ENCODE peak calls at places on chromosome 12, in five cellular contexts. One of them, this sample, is unnamed.
A peak's percentile ranks its signal among the peaks of the same experiment; 100 is the strongest.

GRCh38 chr12:58161773-58162172 is 220.4 kb downstream of the ATP23 start:
- DNase-seq in MCF 10A: no peak
- DNase-seq in stimulated activated effector memory CD8-positive, alpha-beta T cell treated with anti-CD3 and anti-CD28 coated beads, Interleukin-12 subunit alpha, Interleukin-12 subunit beta, amount 100 ng/mL, for 72 hours: no peak
- DNase-seq in anterior cingulate cortex: no peak
- DNase-seq in activated CD4-positive, alpha-beta T cell treated with anti-CD3 and anti-CD28 coated beads, Interleukin-2, amount 50 U/mL, for 24 hours: no peak
- DNase-seq in this sample: peak; percentile 37

GRCh38 chr12:27841392-27841882 is 61.4 kb upstream of the MANSC4 start:
- DNase-seq in MCF 10A: peak; percentile 23
- DNase-seq in stimulated activated effector memory CD8-positive, alpha-beta T cell treated with anti-CD3 and anti-CD28 coated beads, Interleukin-12 subunit alpha, Interleukin-12 subunit beta, amount 100 ng/mL, for 72 hours: no peak
- DNase-seq in anterior cingulate cortex: no peak
- DNase-seq in activated CD4-positive, alpha-beta T cell treated with anti-CD3 and anti-CD28 coated beads, Interleukin-2, amount 50 U/mL, for 24 hours: no peak
- DNase-seq in this sample: no peak

GRCh38 chr12:389138-390096 is at the start of gene KDM5A:
- DNase-seq in MCF 10A: peak; percentile 94
- DNase-seq in stimulated activated effector memory CD8-positive, alpha-beta T cell treated with anti-CD3 and anti-CD28 coated beads, Interleukin-12 subunit alpha, Interleukin-12 subunit beta, amount 100 ng/mL, for 72 hours: peak; percentile 94
- DNase-seq in anterior cingulate cortex: no peak
- DNase-seq in activated CD4-positive, alpha-beta T cell treated with anti-CD3 and anti-CD28 coated beads, Interleukin-2, amount 50 U/mL, for 24 hours: peak; percentile 86
- DNase-seq in this sample: peak; percentile 93

GRCh38 chr12:22856120-22856699 is 231.2 kb downstream of the ETNK1 start:
- DNase-seq in MCF 10A: peak; percentile 48
- DNase-seq in stimulated activated effector memory CD8-positive, alpha-beta T cell treated with anti-CD3 and anti-CD28 coated beads, Interleukin-12 subunit alpha, Interleukin-12 subunit beta, amount 100 ng/mL, for 72 hours: no peak
- DNase-seq in anterior cingulate cortex: no peak
- DNase-seq in activated CD4-positive, alpha-beta T cell treated with anti-CD3 and anti-CD28 coated beads, Interleukin-2, amount 50 U/mL, for 24 hours: no peak
- DNase-seq in this sample: peak; percentile 42

GRCh38 chr12:8554451-8555195 is 13.9 kb upstream of the CLEC4E start:
- DNase-seq in MCF 10A: peak; percentile 35
- DNase-seq in stimulated activated effector memory CD8-positive, alpha-beta T cell treated with anti-CD3 and anti-CD28 coated beads, Interleukin-12 subunit alpha, Interleukin-12 subunit beta, amount 100 ng/mL, for 72 hours: no peak
- DNase-seq in anterior cingulate cortex: no peak
- DNase-seq in activated CD4-positive, alpha-beta T cell treated with anti-CD3 and anti-CD28 coated beads, Interleukin-2, amount 50 U/mL, for 24 hours: no peak
- DNase-seq in this sample: peak; percentile 79

GRCh38 chr12:118830251-118830650 is 151.1 kb upstream of the SRRM4 start:
- DNase-seq in MCF 10A: no peak
- DNase-seq in stimulated activated effector memory CD8-positive, alpha-beta T cell treated with anti-CD3 and anti-CD28 coated beads, Interleukin-12 subunit alpha, Interleukin-12 subunit beta, amount 100 ng/mL, for 72 hours: no peak
- DNase-seq in anterior cingulate cortex: no peak
- DNase-seq in activated CD4-positive, alpha-beta T cell treated with anti-CD3 and anti-CD28 coated beads, Interleukin-2, amount 50 U/mL, for 24 hours: no peak
- DNase-seq in this sample: no peak

GRCh38 chr12:104763163-104763805 is 194.8 kb downstream of the SLC41A2 start:
- DNase-seq in MCF 10A: peak; percentile 52
- DNase-seq in stimulated activated effector memory CD8-positive, alpha-beta T cell treated with anti-CD3 and anti-CD28 coated beads, Interleukin-12 subunit alpha, Interleukin-12 subunit beta, amount 100 ng/mL, for 72 hours: peak; percentile 55
- DNase-seq in anterior cingulate cortex: no peak
- DNase-seq in activated CD4-positive, alpha-beta T cell treated with anti-CD3 and anti-CD28 coated beads, Interleukin-2, amount 50 U/mL, for 24 hours: no peak
- DNase-seq in this sample: peak; percentile 26

GRCh38 chr12:130945793-130946492 is 7.8 kb upstream of the ADGRD1 start:
- DNase-seq in MCF 10A: no peak
- DNase-seq in stimulated activated effector memory CD8-positive, alpha-beta T cell treated with anti-CD3 and anti-CD28 coated beads, Interleukin-12 subunit alpha, Interleukin-12 subunit beta, amount 100 ng/mL, for 72 hours: no peak
- DNase-seq in anterior cingulate cortex: no peak
- DNase-seq in activated CD4-positive, alpha-beta T cell treated with anti-CD3 and anti-CD28 coated beads, Interleukin-2, amount 50 U/mL, for 24 hours: no peak
- DNase-seq in this sample: no peak

GRCh38 chr12:114918535-114919233 is 234.7 kb upstream of the TBX3 start:
- DNase-seq in MCF 10A: peak; percentile 67
- DNase-seq in stimulated activated effector memory CD8-positive, alpha-beta T cell treated with anti-CD3 and anti-CD28 coated beads, Interleukin-12 subunit alpha, Interleukin-12 subunit beta, amount 100 ng/mL, for 72 hours: no peak
- DNase-seq in anterior cingulate cortex: no peak
- DNase-seq in activated CD4-positive, alpha-beta T cell treated with anti-CD3 and anti-CD28 coated beads, Interleukin-2, amount 50 U/mL, for 24 hours: no peak
- DNase-seq in this sample: peak; percentile 58

GRCh38 chr12:78185109-78185508 is 354.4 kb downstream of the NAV3 start:
- DNase-seq in MCF 10A: peak; percentile 30
- DNase-seq in stimulated activated effector memory CD8-positive, alpha-beta T cell treated with anti-CD3 and anti-CD28 coated beads, Interleukin-12 subunit alpha, Interleukin-12 subunit beta, amount 100 ng/mL, for 72 hours: no peak
- DNase-seq in anterior cingulate cortex: no peak
- DNase-seq in activated CD4-positive, alpha-beta T cell treated with anti-CD3 and anti-CD28 coated beads, Interleukin-2, amount 50 U/mL, for 24 hours: no peak
- DNase-seq in this sample: peak; percentile 81

GRCh38 chr12:110647669-110648068 is 33.7 kb downstream of the TCTN1 start:
- DNase-seq in MCF 10A: no peak
- DNase-seq in stimulated activated effector memory CD8-positive, alpha-beta T cell treated with anti-CD3 and anti-CD28 coated beads, Interleukin-12 subunit alpha, Interleukin-12 subunit beta, amount 100 ng/mL, for 72 hours: no peak
- DNase-seq in anterior cingulate cortex: no peak
- DNase-seq in activated CD4-positive, alpha-beta T cell treated with anti-CD3 and anti-CD28 coated beads, Interleukin-2, amount 50 U/mL, for 24 hours: no peak
- DNase-seq in this sample: no peak

GRCh38 chr12:95323204-95323603 is 105.6 kb downstream of the VEZT start:
- DNase-seq in MCF 10A: no peak
- DNase-seq in stimulated activated effector memory CD8-positive, alpha-beta T cell treated with anti-CD3 and anti-CD28 coated beads, Interleukin-12 subunit alpha, Interleukin-12 subunit beta, amount 100 ng/mL, for 72 hours: no peak
- DNase-seq in anterior cingulate cortex: no peak
- DNase-seq in activated CD4-positive, alpha-beta T cell treated with anti-CD3 and anti-CD28 coated beads, Interleukin-2, amount 50 U/mL, for 24 hours: no peak
- DNase-seq in this sample: no peak

GRCh38 chr12:51377099-51377984 is 13.9 kb downstream of the GALNT6 start:
- DNase-seq in MCF 10A: no peak
- DNase-seq in stimulated activated effector memory CD8-positive, alpha-beta T cell treated with anti-CD3 and anti-CD28 coated beads, Interleukin-12 subunit alpha, Interleukin-12 subunit beta, amount 100 ng/mL, for 72 hours: no peak
- DNase-seq in anterior cingulate cortex: peak; percentile 52
- DNase-seq in activated CD4-positive, alpha-beta T cell treated with anti-CD3 and anti-CD28 coated beads, Interleukin-2, amount 50 U/mL, for 24 hours: no peak
- DNase-seq in this sample: no peak

GRCh38 chr12:88493651-88494050 is 86.6 kb downstream of the KITLG start:
- DNase-seq in MCF 10A: peak; percentile 66
- DNase-seq in stimulated activated effector memory CD8-positive, alpha-beta T cell treated with anti-CD3 and anti-CD28 coated beads, Interleukin-12 subunit alpha, Interleukin-12 subunit beta, amount 100 ng/mL, for 72 hours: no peak
- DNase-seq in anterior cingulate cortex: no peak
- DNase-seq in activated CD4-positive, alpha-beta T cell treated with anti-CD3 and anti-CD28 coated beads, Interleukin-2, amount 50 U/mL, for 24 hours: no peak
- DNase-seq in this sample: peak; percentile 45

GRCh38 chr12:62562892-62563291 is 96.3 kb downstream of the MON2 start:
- DNase-seq in MCF 10A: peak; percentile 26
- DNase-seq in stimulated activated effector memory CD8-positive, alpha-beta T cell treated with anti-CD3 and anti-CD28 coated beads, Interleukin-12 subunit alpha, Interleukin-12 subunit beta, amount 100 ng/mL, for 72 hours: no peak
- DNase-seq in anterior cingulate cortex: no peak
- DNase-seq in activated CD4-positive, alpha-beta T cell treated with anti-CD3 and anti-CD28 coated beads, Interleukin-2, amount 50 U/mL, for 24 hours: no peak
- DNase-seq in this sample: peak; percentile 1

GRCh38 chr12:19833775-19834501 is 394.6 kb downstream of the AEBP2 start:
- DNase-seq in MCF 10A: peak; percentile 6
- DNase-seq in stimulated activated effector memory CD8-positive, alpha-beta T cell treated with anti-CD3 and anti-CD28 coated beads, Interleukin-12 subunit alpha, Interleukin-12 subunit beta, amount 100 ng/mL, for 72 hours: no peak
- DNase-seq in anterior cingulate cortex: no peak
- DNase-seq in activated CD4-positive, alpha-beta T cell treated with anti-CD3 and anti-CD28 coated beads, Interleukin-2, amount 50 U/mL, for 24 hours: peak; percentile 5
- DNase-seq in this sample: peak; percentile 24

GRCh38 chr12:10873374-10873773 is 10.7 kb downstream of the PRH1 start:
- DNase-seq in MCF 10A: no peak
- DNase-seq in stimulated activated effector memory CD8-positive, alpha-beta T cell treated with anti-CD3 and anti-CD28 coated beads, Interleukin-12 subunit alpha, Interleukin-12 subunit beta, amount 100 ng/mL, for 72 hours: no peak
- DNase-seq in anterior cingulate cortex: no peak
- DNase-seq in activated CD4-positive, alpha-beta T cell treated with anti-CD3 and anti-CD28 coated beads, Interleukin-2, amount 50 U/mL, for 24 hours: no peak
- DNase-seq in this sample: no peak

GRCh38 chr12:25496098-25496587 is 56.9 kb downstream of the LMNTD1 start:
- DNase-seq in MCF 10A: no peak
- DNase-seq in stimulated activated effector memory CD8-positive, alpha-beta T cell treated with anti-CD3 and anti-CD28 coated beads, Interleukin-12 subunit alpha, Interleukin-12 subunit beta, amount 100 ng/mL, for 72 hours: no peak
- DNase-seq in anterior cingulate cortex: no peak
- DNase-seq in activated CD4-positive, alpha-beta T cell treated with anti-CD3 and anti-CD28 coated beads, Interleukin-2, amount 50 U/mL, for 24 hours: no peak
- DNase-seq in this sample: no peak

GRCh38 chr12:94593822-94594442 is 56.4 kb downstream of the TMCC3 start:
- DNase-seq in MCF 10A: no peak
- DNase-seq in stimulated activated effector memory CD8-positive, alpha-beta T cell treated with anti-CD3 and anti-CD28 coated beads, Interleukin-12 subunit alpha, Interleukin-12 subunit beta, amount 100 ng/mL, for 72 hours: no peak
- DNase-seq in anterior cingulate cortex: no peak
- DNase-seq in activated CD4-positive, alpha-beta T cell treated with anti-CD3 and anti-CD28 coated beads, Interleukin-2, amount 50 U/mL, for 24 hours: no peak
- DNase-seq in this sample: no peak

GRCh38 chr12:48164456-48164855 is 7.1 kb upstream of the ASB8 start:
- DNase-seq in MCF 10A: no peak
- DNase-seq in stimulated activated effector memory CD8-positive, alpha-beta T cell treated with anti-CD3 and anti-CD28 coated beads, Interleukin-12 subunit alpha, Interleukin-12 subunit beta, amount 100 ng/mL, for 72 hours: no peak
- DNase-seq in anterior cingulate cortex: no peak
- DNase-seq in activated CD4-positive, alpha-beta T cell treated with anti-CD3 and anti-CD28 coated beads, Interleukin-2, amount 50 U/mL, for 24 hours: no peak
- DNase-seq in this sample: no peak

GRCh38 chr12:54191550-54192022 is 2.8 kb upstream of the SMUG1 start:
- DNase-seq in MCF 10A: peak; percentile 87
- DNase-seq in stimulated activated effector memory CD8-positive, alpha-beta T cell treated with anti-CD3 and anti-CD28 coated beads, Interleukin-12 subunit alpha, Interleukin-12 subunit beta, amount 100 ng/mL, for 72 hours: peak; percentile 85
- DNase-seq in anterior cingulate cortex: peak; percentile 65
- DNase-seq in activated CD4-positive, alpha-beta T cell treated with anti-CD3 and anti-CD28 coated beads, Interleukin-2, amount 50 U/mL, for 24 hours: peak; percentile 64
- DNase-seq in this sample: peak; percentile 85

GRCh38 chr12:6650832-6651231 is 3.6 kb upstream of the ACRBP start:
- DNase-seq in MCF 10A: no peak
- DNase-seq in stimulated activated effector memory CD8-positive, alpha-beta T cell treated with anti-CD3 and anti-CD28 coated beads, Interleukin-12 subunit alpha, Interleukin-12 subunit beta, amount 100 ng/mL, for 72 hours: no peak
- DNase-seq in anterior cingulate cortex: no peak
- DNase-seq in activated CD4-positive, alpha-beta T cell treated with anti-CD3 and anti-CD28 coated beads, Interleukin-2, amount 50 U/mL, for 24 hours: no peak
- DNase-seq in this sample: no peak

GRCh38 chr12:21451529-21451928 is 14.1 kb downstream of the PYROXD1 start:
- DNase-seq in MCF 10A: no peak
- DNase-seq in stimulated activated effector memory CD8-positive, alpha-beta T cell treated with anti-CD3 and anti-CD28 coated beads, Interleukin-12 subunit alpha, Interleukin-12 subunit beta, amount 100 ng/mL, for 72 hours: no peak
- DNase-seq in anterior cingulate cortex: no peak
- DNase-seq in activated CD4-positive, alpha-beta T cell treated with anti-CD3 and anti-CD28 coated beads, Interleukin-2, amount 50 U/mL, for 24 hours: no peak
- DNase-seq in this sample: peak; percentile 81

GRCh38 chr12:123939716-123940626 is 32.7 kb downstream of the CCDC92 start:
- DNase-seq in MCF 10A: no peak
- DNase-seq in stimulated activated effector memory CD8-positive, alpha-beta T cell treated with anti-CD3 and anti-CD28 coated beads, Interleukin-12 subunit alpha, Interleukin-12 subunit beta, amount 100 ng/mL, for 72 hours: no peak
- DNase-seq in anterior cingulate cortex: peak; percentile 20
- DNase-seq in activated CD4-positive, alpha-beta T cell treated with anti-CD3 and anti-CD28 coated beads, Interleukin-2, amount 50 U/mL, for 24 hours: no peak
- DNase-seq in this sample: no peak

GRCh38 chr12:24470050-24470449 is 478.9 kb downstream of the BCAT1 start:
- DNase-seq in MCF 10A: peak; percentile 59
- DNase-seq in stimulated activated effector memory CD8-positive, alpha-beta T cell treated with anti-CD3 and anti-CD28 coated beads, Interleukin-12 subunit alpha, Interleukin-12 subunit beta, amount 100 ng/mL, for 72 hours: no peak
- DNase-seq in anterior cingulate cortex: no peak
- DNase-seq in activated CD4-positive, alpha-beta T cell treated with anti-CD3 and anti-CD28 coated beads, Interleukin-2, amount 50 U/mL, for 24 hours: no peak
- DNase-seq in this sample: no peak

GRCh38 chr12:120259418-120260202 is 5.9 kb downstream of the PXN start:
- DNase-seq in MCF 10A: peak; percentile 18
- DNase-seq in stimulated activated effector memory CD8-positive, alpha-beta T cell treated with anti-CD3 and anti-CD28 coated beads, Interleukin-12 subunit alpha, Interleukin-12 subunit beta, amount 100 ng/mL, for 72 hours: no peak
- DNase-seq in anterior cingulate cortex: no peak
- DNase-seq in activated CD4-positive, alpha-beta T cell treated with anti-CD3 and anti-CD28 coated beads, Interleukin-2, amount 50 U/mL, for 24 hours: no peak
- DNase-seq in this sample: no peak